ENCODE peak calls at places on chromosome 4, in seven cellular contexts. X is fibroblast of mammary gland; J is astrocyte of the spinal cord; G is CD4-positive, alpha-beta T cell; Z is astrocyte of the cerebellum; B is fibroblast of lung; M is RWPE1. W is an unnamed sample.

GRCh38 chr4:35934370-35934981 is 309.8 kb downstream of the ARAP2 start:
- DNase-seq in M (peak), Z (peak), G (no peak), X (peak), J (peak), B (peak), W (peak)

GRCh38 chr4:186651624-186652023 is 72.0 kb downstream of the FAT1 start:
- DNase-seq in Z (peak), J (peak), B (peak), X (no peak), G (no peak), M (no peak), W (no peak)

GRCh38 chr4:69156913-69157312 is 57.6 kb downstream of the UGT2B11 start:
- DNase-seq in X (peak), M (no peak), J (no peak), G (no peak), B (no peak), Z (no peak), W (no peak)

GRCh38 chr4:137651128-137651527 is 118.8 kb upstream of the PCDH18 start:
- DNase-seq in Z (peak), B (peak), G (no peak), J (peak), X (peak), M (no peak), W (no peak)

GRCh38 chr4:27692098-27692679 is 831.5 kb downstream of the STIM2 start:
- DNase-seq in B (peak), G (no peak), M (peak), J (peak), X (peak), Z (no peak), W (peak)

GRCh38 chr4:125796138-125796537 is 481.4 kb downstream of the FAT4 start:
- DNase-seq in Z (no peak), G (no peak), J (no peak), B (no peak), X (no peak), M (no peak), W (no peak)

GRCh38 chr4:152850377-152850776 is 70.6 kb downstream of the ARFIP1 start:
- DNase-seq in X (peak), Z (no peak), J (no peak), G (peak), M (no peak), B (peak), W (no peak)

GRCh38 chr4:8097141-8097541 is 61.5 kb downstream of the ABLIM2 start:
- DNase-seq in Z (no peak), G (no peak), B (no peak), J (no peak), X (no peak), M (no peak), W (no peak)

GRCh38 chr4:106803107-106803506 is 233.0 kb downstream of the DKK2 start:
- DNase-seq in M (no peak), B (peak), G (no peak), Z (no peak), X (no peak), J (no peak), W (no peak)

GRCh38 chr4:89751416-89751815 is 85.5 kb downstream of the SNCA start:
- DNase-seq in B (no peak), G (no peak), J (no peak), M (no peak), Z (no peak), X (no peak), W (no peak)

GRCh38 chr4:24836843-24837242 is 41.5 kb downstream of the SOD3 start:
- DNase-seq in M (no peak), G (no peak), Z (no peak), B (no peak), J (no peak), X (peak), W (no peak)

GRCh38 chr4:77852892-77853495 is 9.6 kb upstream of the MRPL1 start:
- DNase-seq in G (peak), B (no peak), X (no peak), M (no peak), J (no peak), Z (no peak), W (no peak)

GRCh38 chr4:58734030-58734673 is 1624.0 kb upstream of the IGFBP7 start:
- DNase-seq in M (no peak), G (no peak), B (no peak), Z (no peak), X (no peak), J (no peak), W (no peak)

GRCh38 chr4:26896636-26897035 is 36.0 kb downstream of the STIM2 start:
- DNase-seq in X (peak), B (peak), J (peak), Z (no peak), G (no peak), M (no peak), W (no peak)

GRCh38 chr4:67885727-67886126 is 1.9 kb upstream of the TMPRSS11D start:
- DNase-seq in M (peak), X (peak), G (no peak), B (peak), J (peak), Z (peak), W (no peak)

GRCh38 chr4:3483471-3483921 is 20.4 kb downstream of the DOK7 start:
- DNase-seq in G (no peak), J (no peak), M (no peak), B (peak), Z (no peak), X (no peak), W (no peak)

GRCh38 chr4:151246742-151247141 is 30.2 kb upstream of the PRSS48 start:
- DNase-seq in X (no peak), M (no peak), Z (no peak), B (no peak), J (no peak), G (no peak), W (no peak)

GRCh38 chr4:66606908-66607307 is 936.6 kb upstream of the EPHA5 start:
- DNase-seq in Z (no peak), X (no peak), J (no peak), M (no peak), G (no peak), B (no peak), W (no peak)

GRCh38 chr4:17325098-17325497 is 186.8 kb downstream of the QDPR start:
- DNase-seq in Z (no peak), B (no peak), X (no peak), G (no peak), J (no peak), M (no peak), W (no peak)

GRCh38 chr4:17322514-17322913 is 189.4 kb downstream of the QDPR start:
- DNase-seq in X (no peak), J (peak), B (peak), Z (no peak), M (no peak), G (no peak), W (no peak)

GRCh38 chr4:17323619-17324400 is 188.1 kb downstream of the QDPR start:
- DNase-seq in Z (no peak), B (peak), M (no peak), G (no peak), X (no peak), J (no peak), W (no peak)

GRCh38 chr4:17326756-17327155 is 185.1 kb downstream of the QDPR start:
- DNase-seq in G (no peak), B (no peak), Z (no peak), M (no peak), X (no peak), J (no peak), W (no peak)

GRCh38 chr4:17324431-17324830 is 187.5 kb downstream of the QDPR start:
- DNase-seq in G (peak), M (peak), X (peak), B (peak), J (peak), Z (peak), W (no peak)
- TF ChIP-seq CTCF in G (peak), M (peak), X (peak), B (peak), J (peak), Z (peak), W (peak)

GRCh38 chr4:22869235-22869634 is 176.5 kb downstream of the GBA3 start:
- DNase-seq in J (no peak), Z (no peak), G (no peak), X (no peak), M (no peak), B (no peak), W (no peak)
- TF ChIP-seq CTCF in J (no peak), Z (no peak), G (no peak), X (no peak), M (no peak), B (no peak), W (no peak)

DNA sequence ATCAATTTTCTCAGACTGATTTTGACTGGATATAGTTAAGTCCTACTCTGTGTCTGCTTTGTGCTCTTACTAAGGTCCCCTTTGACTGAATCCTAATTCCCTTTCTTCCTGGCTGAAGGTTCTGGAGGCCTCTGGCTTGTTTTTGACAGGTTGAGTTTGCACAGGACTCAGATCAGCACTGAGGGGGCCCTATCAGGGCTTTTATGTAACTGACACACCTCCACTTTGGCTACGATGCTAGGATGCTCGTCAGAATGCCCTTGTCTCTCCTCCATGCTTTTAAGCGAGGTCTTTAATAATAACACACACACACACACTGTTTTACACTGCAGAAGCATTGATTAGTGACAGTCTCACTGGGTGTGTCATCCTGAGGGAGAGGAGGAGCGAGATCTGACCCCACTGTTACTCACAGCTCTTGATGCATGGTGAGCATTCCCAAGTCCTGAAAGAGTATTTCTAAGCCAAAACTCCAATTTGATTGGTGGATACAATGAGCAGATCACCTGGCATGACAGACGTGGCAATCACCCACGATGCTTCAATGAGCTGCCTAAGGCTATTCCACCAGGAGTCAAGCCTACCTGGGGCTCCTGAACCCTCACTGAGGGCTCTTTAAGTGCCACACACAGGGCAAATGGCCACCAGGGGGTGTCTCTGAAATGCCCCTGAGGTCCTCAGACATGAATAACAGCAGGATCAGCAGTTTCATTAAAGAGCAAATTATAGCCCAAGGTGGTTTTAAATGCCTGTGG is 130.4 kb upstream of the CPEB2 start:
- DNase-seq in Z (no peak), X (peak), B (no peak), M (peak), G (no peak), J (no peak), W (no peak)
- TF ChIP-seq CTCF in Z (no peak), X (peak), B (peak), M (no peak), G (no peak), J (peak), W (peak)

GRCh38 chr4:33625762-33626161 is 2618.6 kb downstream of the ARAP2 start:
- DNase-seq in B (no peak), X (no peak), Z (no peak), J (no peak), M (no peak), G (no peak), W (no peak)
- TF ChIP-seq CTCF in B (no peak), X (no peak), Z (no peak), J (peak), M (no peak), G (no peak), W (no peak)

DNA sequence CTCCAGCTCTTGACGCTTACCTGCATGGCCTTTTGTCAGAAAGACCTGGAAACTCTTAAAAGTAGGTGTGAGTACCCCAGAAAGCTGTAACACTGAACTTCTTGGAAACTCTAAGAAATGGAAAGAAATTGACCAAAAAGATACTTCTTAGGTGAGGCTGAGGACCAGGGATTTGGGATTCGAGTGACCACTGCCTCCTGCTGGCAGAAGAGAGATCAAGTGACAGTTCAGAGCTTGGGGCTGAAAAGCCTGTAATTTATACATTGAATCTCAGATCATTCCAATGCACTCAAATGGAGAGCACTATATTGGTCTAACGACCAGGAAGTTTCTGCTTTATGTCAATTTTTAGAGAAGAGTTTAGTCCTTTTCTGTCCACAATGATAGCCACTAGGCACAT is 204.6 kb downstream of the PDGFRA start:
- DNase-seq in X (peak), B (no peak), M (no peak), Z (no peak), J (peak), G (no peak), W (no peak)
- TF ChIP-seq CTCF in X (peak), B (peak), M (no peak), Z (peak), J (peak), G (no peak), W (peak)

DNA sequence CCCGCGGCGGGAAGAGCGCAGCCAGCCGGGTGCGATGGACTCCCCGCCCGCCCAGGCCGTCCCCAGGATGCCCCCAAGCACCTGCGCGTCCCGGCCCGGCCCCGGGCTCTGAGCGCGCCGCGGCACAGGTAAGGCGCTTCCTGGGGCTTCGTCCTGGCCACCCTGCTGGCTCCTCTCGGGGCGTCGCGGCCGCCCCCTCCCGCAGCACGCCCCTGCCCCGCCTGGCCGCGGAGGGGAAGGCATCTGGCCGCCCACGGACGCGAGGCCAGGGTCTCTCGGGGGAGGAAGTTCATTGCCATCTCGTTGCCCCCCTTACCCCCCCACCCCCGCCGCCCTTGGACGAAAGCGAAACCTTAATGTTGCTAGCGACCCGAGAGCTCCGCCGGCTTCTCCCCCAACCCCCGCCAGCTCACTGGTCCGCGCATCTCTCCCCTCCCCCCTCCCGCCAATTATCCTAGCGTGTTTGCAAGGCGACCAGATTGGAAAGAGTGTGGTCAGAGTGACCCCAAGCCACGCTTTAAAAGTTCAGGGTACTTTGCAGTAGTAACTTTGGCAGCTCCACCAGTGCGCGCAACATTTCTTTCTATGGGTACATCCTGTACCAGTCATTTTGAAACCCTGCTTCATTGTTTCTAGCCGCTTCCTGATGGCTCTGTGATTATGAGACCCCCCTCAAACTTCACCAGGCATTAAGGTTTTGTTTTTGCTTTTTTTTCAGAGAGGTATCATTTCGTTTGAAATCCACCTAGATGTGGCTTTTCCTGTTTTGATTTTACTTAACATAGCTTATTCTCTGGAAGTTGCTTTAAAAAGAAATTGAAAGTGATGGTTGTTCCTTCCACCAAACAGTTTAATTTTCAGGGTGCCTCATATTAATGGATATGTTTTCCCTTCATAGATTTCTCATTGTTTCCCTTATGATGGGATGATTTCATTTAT is 606 bp downstream of the TBC1D1 start:
- DNase-seq in J (no peak), Z (no peak), G (peak), X (peak), M (peak), B (peak), W (no peak)
- TF ChIP-seq CTCF in J (no peak), Z (no peak), G (no peak), X (no peak), M (no peak), B (no peak), W (no peak)

GRCh38 chr4:83234902-83235644 is 49.5 kb downstream of the COQ2 start:
- DNase-seq in B (no peak), M (peak), G (no peak), X (no peak), J (no peak), Z (no peak), W (no peak)

GRCh38 chr4:83238393-83238792 is 46.2 kb downstream of the COQ2 start:
- DNase-seq in J (no peak), G (no peak), X (no peak), M (no peak), Z (no peak), B (no peak), W (no peak)

GRCh38 chr4:83240379-83240875 is 44.2 kb downstream of the COQ2 start:
- DNase-seq in G (no peak), M (no peak), Z (no peak), B (no peak), X (no peak), J (no peak), W (no peak)

GRCh38 chr4:83238849-83239248 is 45.7 kb downstream of the COQ2 start:
- DNase-seq in X (no peak), M (no peak), Z (no peak), J (no peak), B (no peak), G (no peak), W (no peak)

DNA sequence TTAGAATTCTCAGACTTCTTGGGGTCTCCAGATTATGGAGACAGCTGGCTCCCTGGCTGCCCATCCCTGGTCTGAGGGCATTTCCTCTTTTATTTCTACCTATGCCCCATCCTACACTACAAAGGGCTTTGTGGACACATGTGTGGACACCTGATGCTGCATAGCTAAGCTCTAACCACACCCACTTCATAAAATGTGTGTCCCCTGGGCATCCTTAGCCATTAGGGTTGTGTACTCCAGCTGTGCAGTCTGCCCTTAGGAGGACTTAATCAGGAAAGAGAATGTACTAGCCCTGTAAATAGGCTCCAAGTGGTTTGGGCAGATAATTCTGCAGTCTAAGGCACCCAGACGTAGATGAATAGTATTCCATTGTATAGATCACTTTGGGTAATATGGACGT is 47.0 kb downstream of the COQ2 start:
- DNase-seq in B (no peak), Z (no peak), G (no peak), M (no peak), X (no peak), J (no peak), W (no peak)
- TF ChIP-seq CTCF in B (no peak), Z (no peak), G (no peak), M (no peak), X (no peak), J (no peak), W (no peak)

W was measured in Caco-2.